ENCODE peak calls at places on chromosomes 4 and X, in five cellular contexts. E, Y, T, R and O are unnamed samples.

GRCh38 chr4:7398104-7398423 is 36.7 kb downstream of the PSAPL1 start:
- DNase-seq in E (peak), Y (no peak), R (peak), T (no peak), O (peak)

GRCh38 chrX:154840856-154841255 is 6.4 kb upstream of the SMIM9 start:
- DNase-seq in Y (no peak), R (no peak), T (no peak), E (peak), O (no peak)

GRCh38 chr4:155403886-155404285 is 27.1 kb upstream of the MAP9 start:
- DNase-seq in Y (no peak), T (no peak), E (peak), R (no peak), O (no peak)

GRCh38 chr4:186900980-186901379 is 177.3 kb upstream of the FAT1 start:
- DNase-seq in T (no peak), Y (no peak), E (no peak), R (no peak), O (no peak)

GRCh38 chr4:179328627-179329026 is 1886.4 kb upstream of the AGA start:
- DNase-seq in Y (no peak), T (no peak), E (no peak), R (no peak), O (no peak)

GRCh38 chrX:130916636-130917422 is 13.8 kb upstream of the ENOX2 start:
- DNase-seq in R (peak), E (peak), Y (no peak), T (no peak), O (no peak)

GRCh38 chr4:2591189-2591588 is 54.7 kb downstream of the FAM193A start:
- DNase-seq in T (no peak), E (peak), R (no peak), Y (peak), O (no peak)

GRCh38 chr4:52425751-52426326 is 233.3 kb downstream of the USP46 start:
- DNase-seq in E (no peak), Y (no peak), T (no peak), R (no peak), O (no peak)

GRCh38 chrX:7127058-7127457 is 20.5 kb upstream of the STS start:
- DNase-seq in T (no peak), Y (no peak), E (peak), R (no peak), O (no peak)

GRCh38 chr4:94158883-94159282 is 48.8 kb upstream of the SMARCAD1 start:
- DNase-seq in Y (no peak), E (no peak), R (no peak), T (no peak), O (no peak)